ENCODE peak calls at places on chromosomes 5 and 9, in ten cellular contexts. S is NCI-H748 treated with DMSO at 0.1 percent for 48 hours; Z is activated gamma-delta T cell; Q is EH; M is amniotic epithelial cell; I is stimulated activated CD8-positive, alpha-beta memory T cell treated with anti-CD3 and anti-CD28 coated beads, Interleukin-7, amount 100 ng/mL, for 24 hours; L is activated CD4-positive, alpha-beta T cell treated with anti-CD3 and anti-CD28 coated beads for 1 hour; T is ELR; W is IMR-90; R is LHCN-M2. U is an unnamed sample.
A peak's percentile ranks its signal among the peaks of the same experiment; 100 is the strongest.

GRCh38 chr5:54186912-54187445 is 123.4 kb downstream of the ARL15 start:
- DNase-seq in S (no peak), Z (no peak), Q (no peak), M (no peak), I (no peak), L (no peak), T (no peak), W (no peak), R (no peak), U (no peak)

GRCh38 chr5:61866930-61867329 is 439.1 kb upstream of the KIF2A start:
- DNase-seq in S (no peak), Z (no peak), Q (peak; percentile 47), M (peak; percentile 44), I (no peak), L (no peak), T (peak; percentile 58), W (peak; percentile 38), R (peak; percentile 75), U (no peak)

GRCh38 chr5:54217826-54218503 is 92.4 kb downstream of the ARL15 start:
- DNase-seq in S (peak; percentile 72), Z (no peak), Q (peak; percentile 80), M (peak; percentile 77), I (no peak), L (no peak), T (peak; percentile 73), W (peak; percentile 82), R (peak; percentile 65), U (no peak)

GRCh38 chr9:136587145-136587943 is 41.5 kb upstream of the NOTCH1 start:
- DNase-seq in S (no peak), Z (no peak), Q (peak; percentile 58), M (peak; percentile 91), I (no peak), L (no peak), T (peak; percentile 37), W (peak; percentile 48), R (peak; percentile 30), U (no peak)

GRCh38 chr9:94869415-94869838 is 142.9 kb downstream of the AOPEP start:
- DNase-seq in S (no peak), Z (no peak), Q (peak; percentile 21), M (peak; percentile 52), I (no peak), L (no peak), T (peak; percentile 33), W (peak; percentile 36), R (peak; percentile 83), U (no peak)

GRCh38 chr5:859391-859790 is 8.6 kb upstream of the ZDHHC11 start:
- DNase-seq in S (no peak), Z (no peak), Q (no peak), M (no peak), I (no peak), L (no peak), T (no peak), W (no peak), R (no peak), U (no peak)

GRCh38 chr5:149808264-149808982 is 78.3 kb downstream of the PPARGC1B start:
- DNase-seq in S (no peak), Z (no peak), Q (no peak), M (peak; percentile 81), I (no peak), L (no peak), T (no peak), W (no peak), R (peak; percentile 58), U (no peak)

GRCh38 chr9:115132648-115133047 is 14.7 kb upstream of the TNC start:
- DNase-seq in S (no peak), Z (no peak), Q (no peak), M (no peak), I (no peak), L (no peak), T (no peak), W (peak; percentile 89), R (peak; percentile 89), U (no peak)

GRCh38 chr5:115977988-115978387 is 15.7 kb downstream of the LVRN start:
- DNase-seq in S (no peak), Z (no peak), Q (peak; percentile 88), M (peak; percentile 82), I (no peak), L (no peak), T (peak; percentile 88), W (peak; percentile 92), R (peak; percentile 71), U (no peak)

GRCh38 chr9:128163523-128164331 is 3.7 kb downstream of the BBLN start:
- DNase-seq in S (no peak), Z (no peak), Q (no peak), M (no peak), I (no peak), L (no peak), T (no peak), W (no peak), R (no peak), U (no peak)

U was measured in D721Med.